ENCODE peak calls at places on chromosomes 11 and 22, in ten cellular contexts. U is HFF-Myc; B is fibroblast of pulmonary artery; C is head of caudate nucleus; L is stimulated activated CD4-positive, alpha-beta T cell treated with anti-CD3 and anti-CD28 coated beads, Interleukin-1b, Interleukin-23, amount 100 ng/mL, for 1 hour; E is T-helper 22 cell; D is NAMALWA; Y is NCI-H345; S is neuronal stem cell; R is RCC 7860. F is an unnamed sample.

GRCh38 chr11:105609341-105609781 is 512 bp upstream of the GRIA4 start:
- DNase-seq in Y (peak), D (peak), L (no peak), S (no peak), C (peak), E (no peak), U (no peak), R (no peak), B (peak), F (peak)

GRCh38 chr11:74697722-74698121 is 33.5 kb downstream of the CHRDL2 start:
- DNase-seq in Y (no peak), U (no peak), R (no peak), C (no peak), D (no peak), B (no peak), E (no peak), L (no peak), S (no peak), F (no peak)

GRCh38 chr11:83639995-83640758 is 354.0 kb upstream of the CCDC90B start:
- DNase-seq in L (no peak), U (no peak), Y (peak), S (no peak), E (no peak), C (no peak), D (no peak), B (no peak), R (no peak), F (no peak)

GRCh38 chr11:125583496-125583895 is 9.2 kb upstream of the STT3A start:
- DNase-seq in S (no peak), B (no peak), L (no peak), C (peak), E (no peak), U (no peak), R (no peak), Y (no peak), D (no peak), F (no peak)

GRCh38 chr22:35839811-35840739 is 122.4 kb downstream of the APOL5 start:
- DNase-seq in E (no peak), Y (peak), C (peak), U (peak), D (peak), L (no peak), S (peak), R (peak), B (peak), F (peak)

GRCh38 chr11:67057410-67057757 is 737 bp downstream of the RHOD start:
- DNase-seq in E (no peak), U (no peak), L (no peak), R (no peak), S (no peak), B (no peak), C (no peak), D (no peak), Y (no peak), F (no peak)

GRCh38 chr11:36070215-36070976 is 126.5 kb downstream of the LDLRAD3 start:
- DNase-seq in R (no peak), S (no peak), B (no peak), E (no peak), C (no peak), D (no peak), L (no peak), U (no peak), Y (no peak), F (no peak)

GRCh38 chr22:24514241-24515024 is 19.3 kb downstream of the UPB1 start:
- DNase-seq in Y (no peak), D (no peak), S (no peak), L (no peak), R (no peak), E (no peak), U (no peak), B (no peak), C (no peak), F (no peak)

GRCh38 chr11:112961146-112961668 is at the start of gene NCAM1:
- DNase-seq in R (peak), D (peak), L (no peak), Y (peak), B (peak), E (no peak), S (peak), U (no peak), C (peak), F (peak)

GRCh38 chr11:86569109-86569508 is 103.3 kb downstream of the ME3 start:
- DNase-seq in L (no peak), R (no peak), S (no peak), Y (no peak), C (no peak), B (no peak), U (no peak), D (no peak), E (no peak), F (no peak)

GRCh38 chr11:44290206-44290605 is 19.7 kb downstream of the ALX4 start:
- DNase-seq in B (no peak), R (no peak), Y (no peak), S (no peak), E (no peak), C (no peak), U (no peak), D (no peak), L (no peak), F (no peak)

GRCh38 chr22:24894998-24895397 is 51.5 kb downstream of the LHFPL7 start:
- DNase-seq in Y (no peak), B (peak), S (no peak), D (no peak), L (no peak), C (peak), E (no peak), U (peak), R (no peak), F (peak)

F was measured in dorsolateral prefrontal cortex.